ENCODE peak calls at places on chromosomes 16 and 17, in six cellular contexts. N, S, D, J, I and Y are unnamed samples.

GRCh38 chr17:337866-338265 is 14.7 kb downstream of the RPH3AL start:
- DNase-seq in I (no peak), S (no peak), D (no peak), N (no peak), J (no peak), Y (no peak)

GRCh38 chr17:57407287-57408063 is 151.2 kb downstream of the MSI2 start:
- DNase-seq in S (no peak), D (no peak), N (no peak), I (no peak), J (no peak), Y (no peak)

GRCh38 chr17:55067697-55068439 is 99.3 kb downstream of the STXBP4 start:
- DNase-seq in I (no peak), D (no peak), J (no peak), S (no peak), N (no peak), Y (no peak)

GRCh38 chr16:59573528-59574271 is 839.6 kb upstream of the GOT2 start:
- DNase-seq in N (no peak), S (peak), I (no peak), D (peak), J (no peak), Y (no peak)

GRCh38 chr17:78110363-78111011 is 18.1 kb downstream of the TMC6 start:
- DNase-seq in I (no peak), N (no peak), J (no peak), S (no peak), D (no peak), Y (no peak)

GRCh38 chr17:81165246-81166032 is at the start of gene PVALEF:
- DNase-seq in I (no peak), S (no peak), D (no peak), N (no peak), J (no peak), Y (no peak)

GRCh38 chr16:85104821-85105391 is 7.4 kb downstream of the CIBAR2 start:
- DNase-seq in J (no peak), I (no peak), D (no peak), N (no peak), S (no peak), Y (no peak)

GRCh38 chr16:5944971-5945370 is 847.4 kb upstream of the EEF2KMT start:
- DNase-seq in I (no peak), N (no peak), J (no peak), D (no peak), S (peak), Y (no peak)

GRCh38 chr17:71869833-71870545 is 250.8 kb upstream of the SOX9 start:
- DNase-seq in S (no peak), D (no peak), I (no peak), N (no peak), J (no peak), Y (no peak)

GRCh38 chr16:76118344-76118743 is 158.9 kb upstream of the CNTNAP4 start:
- DNase-seq in I (no peak), S (no peak), J (no peak), D (no peak), N (no peak), Y (no peak)

GRCh38 chr17:77332034-77332971 is 191.5 kb downstream of the SEC14L1 start:
- DNase-seq in J (no peak), I (peak), N (peak), S (no peak), D (no peak), Y (no peak)

GRCh38 chr17:82325286-82326180 is 8.0 kb downstream of the SECTM1 start:
- DNase-seq in S (no peak), I (no peak), D (no peak), J (no peak), N (no peak), Y (no peak)